ENCODE peak calls at places on chromosomes 6 and 20, in ten cellular contexts. X is GM06990, C is coronary artery, Y is cardiac fibroblast, S is fibroblast of the aortic adventitia, B is sigmoid colon, U is spleen, I is A673, N is PC-3, G is neural progenitor cell. P is an unnamed sample.

GRCh38 chr6:104537872-104538271 is 321.8 kb downstream of the HACE1 start:
- DNase-seq in X (no peak), C (no peak), Y (no peak), S (no peak), B (no peak), U (no peak), I (no peak), N (no peak), G (no peak), P (no peak)

GRCh38 chr6:142846883-142847287 is 98.1 kb downstream of the HIVEP2 start:
- DNase-seq in X (no peak), C (no peak), Y (peak), S (peak), B (no peak), U (no peak), I (peak), N (peak), G (no peak), P (peak)

GRCh38 chr6:145261758-145262157 is 473.6 kb downstream of the EPM2A start:
- DNase-seq in X (no peak), C (no peak), Y (no peak), S (no peak), B (no peak), U (no peak), I (peak), N (no peak), G (no peak), P (no peak)

GRCh38 chr6:167462913-167463312 is 138.0 kb downstream of the TTLL2 start:
- DNase-seq in X (no peak), C (no peak), Y (no peak), S (no peak), B (no peak), U (no peak), I (no peak), N (no peak), G (peak), P (no peak)

GRCh38 chr6:158789115-158789917 is 29.9 kb downstream of the EZR start:
- DNase-seq in X (no peak), C (no peak), Y (no peak), S (no peak), B (no peak), U (no peak), I (no peak), N (no peak), G (no peak), P (no peak)

GRCh38 chr6:14784596-14785360 is 461.1 kb upstream of the JARID2 start:
- DNase-seq in X (peak), C (no peak), Y (no peak), S (no peak), B (no peak), U (no peak), I (no peak), N (no peak), G (peak), P (peak)

GRCh38 chr6:679282-679681 is 13.7 kb downstream of the EXOC2 start:
- DNase-seq in X (no peak), C (no peak), Y (no peak), S (no peak), B (no peak), U (no peak), I (no peak), N (no peak), G (no peak), P (no peak)

GRCh38 chr6:162684961-162685360 is 42.6 kb downstream of the PRKN start:
- DNase-seq in X (no peak), C (no peak), Y (no peak), S (no peak), B (no peak), U (no peak), I (no peak), N (no peak), G (no peak), P (peak)

GRCh38 chr6:168326294-168327261 is 7.0 kb upstream of the DACT2 start:
- DNase-seq in X (no peak), C (no peak), Y (peak), S (peak), B (no peak), U (no peak), I (no peak), N (peak), G (peak), P (peak)

GRCh38 chr20:278181-278580 is 12.4 kb downstream of the C20orf96 start:
- DNase-seq in X (no peak), C (no peak), Y (no peak), S (no peak), B (no peak), U (no peak), I (no peak), N (no peak), G (no peak), P (no peak)

GRCh38 chr20:13141541-13141940 is 79.5 kb upstream of the ISM1 start:
- DNase-seq in X (no peak), C (no peak), Y (no peak), S (peak), B (no peak), U (no peak), I (no peak), N (no peak), G (no peak), P (no peak)

GRCh38 chr6:41071501-41071922 is 644 bp downstream of the OARD1 start:
- DNase-seq in X (no peak), C (no peak), Y (no peak), S (no peak), B (no peak), U (peak), I (no peak), N (peak), G (no peak), P (no peak)

GRCh38 chr6:119328254-119328653 is 21.3 kb downstream of the MAN1A1 start:
- DNase-seq in X (no peak), C (no peak), Y (no peak), S (no peak), B (no peak), U (no peak), I (no peak), N (no peak), G (no peak), P (no peak)

GRCh38 chr6:36319436-36319762 is 17.3 kb downstream of the BNIP5 start:
- DNase-seq in X (no peak), C (no peak), Y (no peak), S (no peak), B (no peak), U (no peak), I (no peak), N (peak), G (peak), P (no peak)

GRCh38 chr20:46963758-46964181 is 69.1 kb downstream of the EYA2 start:
- DNase-seq in X (no peak), C (no peak), Y (no peak), S (peak), B (no peak), U (peak), I (no peak), N (peak), G (no peak), P (no peak)

GRCh38 chr20:50242178-50242514 is 51.5 kb downstream of the CEBPB start:
- DNase-seq in X (no peak), C (no peak), Y (no peak), S (no peak), B (no peak), U (no peak), I (no peak), N (no peak), G (no peak), P (no peak)

GRCh38 chr6:125746731-125747588 is 2.5 kb upstream of the HEY2 start:
- DNase-seq in X (peak), C (peak), Y (peak), S (peak), B (peak), U (peak), I (no peak), N (peak), G (peak), P (peak)

GRCh38 chr6:166810864-166811263 is 145.5 kb downstream of the RNASET2 start:
- DNase-seq in X (no peak), C (no peak), Y (no peak), S (no peak), B (no peak), U (no peak), I (no peak), N (no peak), G (no peak), P (no peak)

GRCh38 chr6:150695652-150696051 is 96.0 kb downstream of the PLEKHG1 start:
- DNase-seq in X (no peak), C (no peak), Y (peak), S (no peak), B (no peak), U (no peak), I (peak), N (peak), G (no peak), P (peak)

GRCh38 chr6:169809386-169809785 is 58.0 kb downstream of the ERMARD start:
- DNase-seq in X (no peak), C (no peak), Y (no peak), S (no peak), B (no peak), U (no peak), I (no peak), N (no peak), G (no peak), P (no peak)

GRCh38 chr6:42984924-42985475 is 630 bp downstream of the PPP2R5D start:
- DNase-seq in X (no peak), C (no peak), Y (peak), S (peak), B (no peak), U (no peak), I (peak), N (peak), G (peak), P (peak)

GRCh38 chr6:30670760-30671527 is 1.9 kb downstream of the DHX16 start:
- DNase-seq in X (no peak), C (no peak), Y (no peak), S (no peak), B (no peak), U (no peak), I (no peak), N (no peak), G (peak), P (no peak)

GRCh38 chr6:137494967-137495595 is 887 bp upstream of the OLIG3 start:
- DNase-seq in X (no peak), C (no peak), Y (peak), S (peak), B (no peak), U (no peak), I (no peak), N (no peak), G (peak), P (no peak)

GRCh38 chr6:137266032-137266586 is 46.9 kb upstream of the IFNGR1 start:
- DNase-seq in X (no peak), C (no peak), Y (peak), S (no peak), B (no peak), U (no peak), I (no peak), N (no peak), G (no peak), P (no peak)

GRCh38 chr6:77073410-77073760 is 389.9 kb downstream of the HTR1B start:
- DNase-seq in X (no peak), C (no peak), Y (no peak), S (no peak), B (no peak), U (no peak), I (no peak), N (no peak), G (no peak), P (no peak)

GRCh38 chr6:1838604-1839003 is 228.9 kb downstream of the FOXC1 start:
- DNase-seq in X (no peak), C (no peak), Y (peak), S (peak), B (no peak), U (no peak), I (peak), N (peak), G (no peak), P (no peak)

GRCh38 chr6:125888989-125889656 is 67.4 kb upstream of the HINT3 start:
- DNase-seq in X (no peak), C (no peak), Y (peak), S (peak), B (no peak), U (no peak), I (peak), N (peak), G (peak), P (peak)

GRCh38 chr6:54285595-54285994 is 22.6 kb upstream of the TINAG start:
- DNase-seq in X (no peak), C (no peak), Y (no peak), S (peak), B (no peak), U (no peak), I (no peak), N (no peak), G (no peak), P (peak)

DNA sequence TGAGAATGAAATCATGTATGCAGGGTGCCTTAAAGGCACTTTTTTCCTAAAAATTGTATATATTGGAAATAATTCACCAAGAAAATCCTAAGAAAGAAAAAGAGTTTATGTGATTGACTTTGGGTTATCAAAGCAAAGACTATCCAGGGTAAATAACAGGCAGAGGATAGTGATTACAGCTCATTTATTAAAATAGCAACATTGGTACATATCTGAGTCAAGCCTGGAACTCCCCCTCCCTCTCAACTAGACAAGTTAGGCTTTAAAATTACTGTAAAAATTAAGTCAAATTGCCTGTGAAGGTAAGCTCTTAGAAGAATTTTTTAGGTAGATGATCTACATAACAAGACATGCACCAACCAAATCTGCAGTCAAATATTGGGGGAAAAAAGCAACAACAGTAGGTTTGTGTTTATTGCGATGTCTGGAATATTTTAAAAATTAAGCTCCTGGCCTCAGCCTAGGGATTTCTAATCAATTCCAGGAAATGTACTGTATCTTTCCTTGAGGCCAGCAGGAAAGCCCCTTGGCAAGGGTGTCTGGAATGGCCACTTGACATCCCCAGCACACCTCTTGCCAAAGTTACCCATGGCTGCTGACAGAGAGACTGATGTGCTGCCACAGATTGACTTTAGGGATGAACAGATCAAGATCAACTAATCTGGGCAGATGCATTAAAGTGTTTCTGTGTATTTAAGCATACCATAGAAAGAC is 31.2 kb upstream of the HBS1L start:
- DNase-seq in X (peak), C (no peak), Y (no peak), S (no peak), B (no peak), U (no peak), I (no peak), N (no peak), G (no peak), P (no peak)
- H3K4me3 ChIP-seq in X (peak), C (no peak), Y (no peak), S (no peak), B (no peak), U (no peak), I (no peak), N (no peak), G (no peak), P (no peak)

GRCh38 chr20:34114809-34115208 is 2.8 kb upstream of the EIF2S2 start:
- DNase-seq in X (no peak), C (no peak), Y (no peak), S (no peak), B (no peak), U (no peak), I (no peak), N (no peak), G (no peak), P (no peak)

GRCh38 chr20:34111057-34111711 is 859 bp downstream of the EIF2S2 start:
- DNase-seq in X (no peak), C (peak), Y (peak), S (peak), B (peak), U (peak), I (peak), N (peak), G (peak), P (peak)

GRCh38 chr20:34111712-34112599 is at the start of gene EIF2S2:
- DNase-seq in X (peak), C (peak), Y (peak), S (peak), B (peak), U (peak), I (peak), N (peak), G (peak), P (peak)

GRCh38 chr20:34112600-34113061 is 588 bp upstream of the EIF2S2 start:
- DNase-seq in X (no peak), C (no peak), Y (peak), S (peak), B (peak), U (peak), I (peak), N (no peak), G (peak), P (peak)

DNA sequence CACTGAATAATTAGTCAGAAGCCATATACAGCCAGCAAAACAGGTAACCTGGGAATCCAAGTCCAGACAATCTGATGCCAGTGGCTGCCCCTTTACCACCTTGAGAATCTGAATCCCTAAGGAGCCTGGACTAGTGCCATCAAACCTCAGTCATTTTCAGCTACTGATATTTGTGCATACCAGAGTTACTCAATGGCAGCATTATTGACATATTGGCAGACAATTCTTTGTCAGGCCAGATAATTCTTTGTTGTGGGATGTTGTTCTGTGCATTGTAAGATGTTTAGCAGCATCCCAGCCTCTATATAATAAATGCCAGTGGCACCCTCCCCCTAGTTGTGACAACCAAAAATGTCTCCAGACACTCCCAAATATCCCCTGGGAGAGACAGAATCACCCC is 3.2 kb upstream of the EIF2S2 start:
- DNase-seq in X (no peak), C (no peak), Y (no peak), S (no peak), B (no peak), U (no peak), I (no peak), N (no peak), G (no peak), P (no peak)
- TF ChIP-seq CTCF in X (no peak), C (no peak), Y (no peak), S (no peak), B (no peak), U (no peak), I (no peak), N (no peak), G (no peak), P (no peak)

GRCh38 chr20:35088231-35088794 is 4.3 kb downstream of the TRPC4AP start:
- DNase-seq in X (no peak), C (no peak), Y (peak), S (peak), B (no peak), U (no peak), I (peak), N (no peak), G (no peak), P (no peak)

GRCh38 chr20:35092524-35093244 is at the start of gene TRPC4AP:
- DNase-seq in X (peak), C (peak), Y (peak), S (peak), B (peak), U (peak), I (peak), N (peak), G (peak), P (peak)

GRCh38 chr20:35091808-35092523 is 641 bp downstream of the TRPC4AP start:
- DNase-seq in X (no peak), C (no peak), Y (peak), S (peak), B (no peak), U (no peak), I (peak), N (no peak), G (peak), P (peak)

GRCh38 chr20:35093245-35093884 is 758 bp upstream of the TRPC4AP start:
- DNase-seq in X (no peak), C (no peak), Y (peak), S (peak), B (no peak), U (no peak), I (peak), N (peak), G (no peak), P (peak)
- H3K4me3 ChIP-seq in X (no peak), C (peak), Y (no peak), S (peak), B (no peak), U (peak), I (peak), N (peak), G (peak), P (peak)

DNA sequence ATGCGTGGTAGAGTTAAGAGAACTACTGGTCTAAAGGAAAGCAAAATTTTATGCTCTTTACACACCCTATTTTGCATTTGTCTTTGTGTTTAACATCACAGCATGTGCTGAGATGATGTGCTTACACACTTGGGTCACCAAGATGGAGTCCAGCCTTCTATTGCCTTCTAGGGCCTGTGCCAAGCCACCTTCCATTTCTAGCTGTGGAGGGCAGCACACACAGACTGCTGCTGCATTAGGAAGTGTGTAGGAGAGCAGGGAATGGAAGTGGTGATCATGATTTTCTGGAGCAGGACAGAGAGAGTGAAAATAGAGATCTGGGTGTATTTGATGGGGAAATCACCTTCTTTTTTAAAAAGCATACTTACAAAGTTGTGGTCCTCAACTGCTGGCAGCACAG is 191.6 kb downstream of the SOX4 start:
- DNase-seq in X (no peak), C (no peak), Y (no peak), S (no peak), B (no peak), U (no peak), I (no peak), N (no peak), G (no peak), P (no peak)
- TF ChIP-seq CTCF in X (no peak), C (no peak), Y (no peak), S (no peak), B (no peak), U (no peak), I (no peak), N (no peak), G (no peak), P (no peak)

GRCh38 chr20:3248993-3249347 is 10.0 kb upstream of the SLC4A11 start:
- DNase-seq in X (no peak), C (no peak), Y (no peak), S (no peak), B (no peak), U (peak), I (no peak), N (no peak), G (no peak), P (no peak)
- H3K4me3 ChIP-seq in X (no peak), C (peak), Y (peak), S (peak), B (no peak), U (peak), I (peak), N (no peak), G (peak), P (peak)

DNA sequence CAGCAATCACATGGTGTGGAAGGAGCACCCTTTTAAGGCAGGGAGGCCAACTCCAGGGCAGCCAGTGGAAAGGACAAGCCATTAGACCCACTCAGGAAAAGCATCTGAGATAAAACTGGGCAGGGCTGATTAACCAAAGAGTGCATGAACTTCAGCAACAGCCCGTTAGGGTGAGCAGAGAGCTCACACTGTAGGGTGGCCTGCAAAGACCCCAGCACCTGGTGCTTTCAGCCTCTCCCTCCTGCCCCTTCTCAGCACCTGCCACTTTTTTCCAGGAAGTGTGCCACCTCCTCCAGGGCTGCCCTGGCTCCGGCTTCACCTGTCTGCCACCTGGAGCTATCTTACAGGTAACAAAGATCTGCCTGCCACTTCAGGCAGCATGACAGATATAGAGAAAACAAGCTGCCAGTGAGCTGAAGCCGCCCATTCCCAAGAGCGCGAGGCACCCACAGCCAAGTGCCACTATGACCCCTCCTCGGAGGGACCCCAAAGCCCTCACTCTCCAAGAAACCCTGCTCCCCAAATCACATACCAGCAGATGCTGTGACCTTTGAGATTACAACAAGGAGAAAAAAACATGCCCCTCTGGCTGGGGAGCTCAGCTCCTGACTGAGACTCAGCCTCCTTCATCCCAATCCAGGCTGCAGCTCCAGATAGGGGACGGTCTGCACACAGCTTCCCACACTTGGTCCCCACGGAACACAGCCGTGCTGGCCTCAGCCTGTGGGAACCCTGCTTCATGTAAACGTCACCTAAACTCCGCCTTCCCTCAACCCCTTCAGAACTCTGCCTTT is 71.2 kb downstream of the ABHD12 start:
- DNase-seq in X (no peak), C (no peak), Y (no peak), S (no peak), B (peak), U (peak), I (no peak), N (no peak), G (no peak), P (no peak)
- TF ChIP-seq CTCF in X (no peak), C (no peak), Y (no peak), S (no peak), B (no peak), U (no peak), I (no peak), N (no peak), G (no peak), P (no peak)

GRCh38 chr20:62219992-62220665 is at the start of gene HRH3:
- DNase-seq in X (no peak), C (no peak), Y (no peak), S (no peak), B (no peak), U (peak), I (peak), N (no peak), G (peak), P (peak)
- H3K4me3 ChIP-seq in X (no peak), C (peak), Y (peak), S (peak), B (no peak), U (peak), I (no peak), N (no peak), G (peak), P (peak)